ENCODE peak calls at places on chromosome 19, in nine cellular contexts. M is fibroblast of pulmonary artery, W is GM12865, J is foreskin fibroblast, X is kidney epithelial cell, B is transverse colon, R is AG10803, Y is GM06990, Z is gastrocnemius medialis. H is an unnamed sample.

GRCh38 chr19:28577199-28577598 is 635.8 kb downstream of the UQCRFS1 start:
- DNase-seq in M (no peak), X (no peak), B (no peak), R (no peak), J (no peak), Z (no peak), Y (no peak), W (no peak), H (no peak)

GRCh38 chr19:43936219-43936618 is 1.1 kb upstream of the ZNF45 start:
- DNase-seq in Z (no peak), Y (no peak), R (no peak), J (no peak), W (no peak), X (no peak), M (no peak), B (no peak), H (no peak)

GRCh38 chr19:17944301-17944700 is 11.5 kb downstream of the CCDC124 start:
- DNase-seq in R (peak), J (peak), M (peak), Z (no peak), Y (no peak), X (no peak), W (no peak), B (no peak), H (peak)

GRCh38 chr19:55419089-55419488 is 11.5 kb upstream of the UBE2S start:
- DNase-seq in M (no peak), Z (no peak), B (no peak), W (no peak), R (no peak), Y (no peak), X (no peak), J (no peak), H (no peak)

GRCh38 chr19:38319421-38320258 is at the start of gene KCNK6:
- DNase-seq in Z (no peak), Y (peak), M (peak), R (peak), B (peak), W (peak), X (no peak), J (no peak), H (peak)

GRCh38 chr19:1460033-1460995 is 10.4 kb downstream of the APC2 start:
- DNase-seq in M (no peak), Z (no peak), B (no peak), X (no peak), J (no peak), W (no peak), Y (no peak), R (no peak), H (no peak)

GRCh38 chr19:42596391-42597071 is 1.8 kb upstream of the CEACAM8 start:
- DNase-seq in X (no peak), J (no peak), B (peak), W (peak), Z (no peak), M (peak), Y (peak), R (no peak), H (peak)

GRCh38 chr19:32870981-32871451 is 1.4 kb upstream of the SLC7A9 start:
- DNase-seq in X (no peak), M (no peak), Z (no peak), W (no peak), Y (no peak), R (no peak), J (no peak), B (no peak), H (no peak)

GRCh38 chr19:7751157-7751783 is 3.9 kb upstream of the CD209 start:
- DNase-seq in W (peak), R (no peak), Y (peak), X (no peak), M (peak), J (no peak), Z (no peak), B (no peak), H (peak)

GRCh38 chr19:53870485-53870844 is 2.8 kb downstream of the MYADM start:
- DNase-seq in M (no peak), Z (no peak), X (no peak), Y (no peak), J (no peak), W (no peak), B (peak), R (no peak), H (peak)

GRCh38 chr19:1037553-1038115 is 2.3 kb upstream of the ABCA7 start:
- DNase-seq in M (no peak), W (peak), R (no peak), Y (peak), B (peak), Z (no peak), J (no peak), X (no peak), H (no peak)

GRCh38 chr19:7535035-7535992 is at the start of gene PNPLA6:
- DNase-seq in Z (peak), W (peak), Y (peak), M (peak), B (peak), J (peak), R (peak), X (no peak), H (peak)

GRCh38 chr19:16588089-16588823 is 16.0 kb upstream of the SLC35E1 start:
- DNase-seq in X (no peak), R (no peak), B (peak), Y (peak), J (no peak), M (peak), W (peak), Z (peak), H (peak)

GRCh38 chr19:3576696-3577443 is 4.1 kb downstream of the HMG20B start:
- DNase-seq in M (peak), J (peak), X (no peak), W (no peak), R (peak), B (peak), Z (no peak), Y (no peak), H (peak)

GRCh38 chr19:29845576-29846176 is 33.9 kb downstream of the CCNE1 start:
- DNase-seq in R (no peak), B (peak), Z (no peak), W (peak), M (peak), J (peak), Y (no peak), X (no peak), H (peak)

GRCh38 chr19:21321134-21321533 is 8.1 kb downstream of the ZNF708 start:
- DNase-seq in R (no peak), X (no peak), B (no peak), Z (no peak), J (no peak), Y (no peak), M (no peak), W (no peak), H (no peak)

GRCh38 chr19:23283925-23284324 is 33.7 kb upstream of the ZNF724 start:
- DNase-seq in M (peak), W (peak), B (peak), R (peak), Z (no peak), Y (no peak), J (peak), X (no peak), H (peak)

GRCh38 chr19:31979949-31980670 is 365.3 kb upstream of the ZNF507 start:
- DNase-seq in W (no peak), B (no peak), Y (no peak), M (no peak), X (no peak), J (no peak), Z (no peak), R (no peak), H (no peak)

GRCh38 chr19:44876930-44877530 is 14.0 kb upstream of the TOMM40 start:
- DNase-seq in M (no peak), Z (no peak), B (no peak), R (no peak), J (no peak), Y (no peak), X (no peak), W (no peak), H (no peak)

GRCh38 chr19:56504581-56504980 is 3.1 kb upstream of the ZNF471 start:
- DNase-seq in R (no peak), J (peak), B (no peak), W (no peak), X (no peak), Y (no peak), Z (no peak), M (peak), H (peak)

GRCh38 chr19:19504754-19505668 is 10.3 kb downstream of the TSSK6 start:
- DNase-seq in B (no peak), W (no peak), R (no peak), Y (no peak), Z (no peak), M (no peak), J (no peak), X (no peak), H (no peak)

GRCh38 chr19:2798733-2799132 is 13.4 kb downstream of the THOP1 start:
- DNase-seq in W (no peak), Y (no peak), B (no peak), J (no peak), R (no peak), Z (no peak), X (no peak), M (peak), H (no peak)

GRCh38 chr19:29485293-29485692 is 40.5 kb upstream of the VSTM2B start:
- DNase-seq in B (no peak), Y (no peak), J (no peak), M (no peak), W (no peak), Z (no peak), R (no peak), X (no peak), H (no peak)

GRCh38 chr19:6227156-6227940 is 52.4 kb downstream of the MLLT1 start:
- DNase-seq in W (no peak), X (no peak), Y (no peak), B (no peak), J (no peak), R (no peak), Z (no peak), M (no peak), H (no peak)

GRCh38 chr19:42942187-42942789 is 5.3 kb upstream of the PSG7 start:
- DNase-seq in X (no peak), Z (no peak), B (no peak), R (peak), J (no peak), Y (no peak), W (peak), M (peak), H (peak)

GRCh38 chr19:38856813-38857212 is 7.0 kb upstream of the HNRNPL start:
- DNase-seq in Y (no peak), J (no peak), X (no peak), W (no peak), Z (no peak), M (no peak), R (no peak), B (no peak), H (no peak)

GRCh38 chr19:33040994-33041827 is 23.5 kb downstream of the RHPN2 start:
- DNase-seq in W (no peak), M (peak), X (peak), Y (no peak), R (peak), B (peak), J (peak), Z (no peak), H (peak)

DNA sequence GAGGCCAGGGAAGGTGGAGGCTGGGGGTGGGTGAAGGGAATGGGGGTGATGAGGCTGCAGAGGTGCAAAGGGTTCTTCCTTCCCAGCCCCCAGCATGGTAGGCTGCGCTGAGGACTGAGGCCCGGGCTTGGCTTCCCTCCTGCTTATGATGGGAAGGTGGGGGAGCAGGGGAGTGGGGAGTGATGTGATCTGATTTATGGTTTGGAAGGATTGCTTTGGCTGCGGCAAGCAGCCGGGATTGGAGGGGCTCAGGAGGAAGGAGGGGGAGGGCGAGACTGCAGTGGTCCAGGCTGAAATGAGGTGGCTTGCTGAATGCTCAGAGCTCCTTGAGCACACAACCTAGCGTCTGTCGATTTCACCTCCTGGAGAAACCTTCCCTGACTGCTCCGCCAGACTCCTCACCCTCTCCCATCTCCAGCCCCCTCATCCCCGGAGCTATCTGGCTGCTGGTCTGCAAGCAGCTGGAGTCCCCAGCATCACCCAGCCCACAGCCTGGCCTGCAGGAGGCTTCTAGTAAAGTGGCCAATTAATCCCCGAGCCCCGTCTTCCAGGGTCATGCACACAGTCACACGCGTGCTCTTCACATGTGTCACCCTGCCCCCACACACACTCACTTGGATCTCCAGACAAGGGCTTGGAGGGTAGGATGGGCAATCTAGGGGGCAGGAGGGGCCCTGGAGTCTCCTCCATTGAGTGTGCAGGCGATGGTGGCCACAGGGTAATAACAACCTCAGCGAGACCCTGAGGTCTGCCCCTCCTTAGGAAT is 733 bp upstream of the CLEC11A start:
- DNase-seq in X (no peak), B (no peak), Z (no peak), M (no peak), W (no peak), Y (no peak), R (peak), J (no peak), H (no peak)
- H3K4me3 ChIP-seq in X (no peak), B (no peak), Z (no peak), M (peak), W (no peak), Y (no peak), R (peak), J (peak), H (peak)

DNA sequence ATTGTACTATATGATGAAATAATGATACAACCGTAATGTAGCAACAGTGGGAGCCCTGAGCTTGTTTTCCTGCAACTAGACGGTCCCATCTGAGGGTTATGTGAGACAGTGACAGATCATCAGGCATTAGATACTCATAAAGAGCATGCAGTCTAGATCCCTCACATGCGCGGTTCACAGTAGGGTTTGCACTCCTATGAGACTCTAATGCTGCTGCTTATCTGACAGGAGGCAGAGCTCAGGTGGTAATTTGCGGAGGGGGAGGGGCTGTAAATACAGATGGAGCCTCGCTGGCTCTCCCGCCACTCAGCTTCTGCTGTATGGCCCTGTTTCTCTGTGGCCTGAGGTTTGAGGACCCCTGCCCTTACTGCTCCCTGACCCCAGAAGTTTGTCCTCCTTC is 13.7 kb downstream of the EPHX3 start:
- DNase-seq in Y (no peak), M (no peak), X (no peak), J (no peak), B (no peak), Z (no peak), W (no peak), R (no peak), H (no peak)
- TF ChIP-seq CTCF in Y (no peak), M (no peak), X (no peak), J (no peak), B (no peak), Z (no peak), W (no peak), R (no peak), H (no peak)

GRCh38 chr19:49555600-49556411 is 24.6 kb downstream of the NOSIP start:
- DNase-seq in R (peak), B (peak), Z (peak), X (no peak), W (peak), Y (no peak), M (peak), J (no peak), H (peak)
- H3K4me3 ChIP-seq in R (no peak), B (no peak), Z (no peak), X (no peak), W (no peak), Y (no peak), M (no peak), J (no peak), H (no peak)

DNA sequence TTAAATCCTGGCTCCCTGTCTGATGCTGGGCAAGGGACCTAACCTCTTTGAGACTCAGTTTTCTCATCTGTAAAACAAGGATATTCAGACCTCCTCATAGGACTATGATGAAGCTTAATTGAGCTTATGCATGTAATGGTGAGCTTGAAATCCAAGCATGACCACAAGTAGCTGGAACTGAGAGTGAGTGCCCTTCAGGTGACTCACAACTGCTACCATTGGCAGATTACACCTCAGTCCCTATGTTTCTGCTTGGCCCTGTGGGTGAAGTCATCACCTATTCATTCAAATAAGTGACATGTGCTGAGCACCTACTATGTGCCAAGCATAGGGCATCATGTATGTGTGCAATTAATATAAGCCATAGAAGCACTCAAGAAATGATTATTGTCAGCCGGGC is 25.7 kb downstream of the NOVA2 start:
- DNase-seq in J (peak), B (no peak), M (no peak), R (peak), X (peak), W (no peak), Z (no peak), Y (no peak), H (no peak)
- TF ChIP-seq CTCF in J (no peak), B (no peak), M (no peak), R (no peak), X (no peak), W (no peak), Z (no peak), Y (no peak), H (no peak)

GRCh38 chr19:40721936-40722661 is 5.2 kb downstream of the ITPKC start:
- DNase-seq in J (no peak), R (no peak), M (peak), X (no peak), B (no peak), W (no peak), Z (no peak), Y (no peak), H (peak)

GRCh38 chr19:40718774-40719391 is 2.0 kb downstream of the ITPKC start:
- DNase-seq in W (peak), M (peak), X (no peak), Y (peak), B (peak), R (peak), Z (peak), J (peak), H (peak)

GRCh38 chr19:40719414-40719894 is 2.5 kb downstream of the ITPKC start:
- DNase-seq in J (no peak), Y (no peak), W (peak), M (no peak), B (no peak), X (no peak), Z (no peak), R (no peak), H (peak)

GRCh38 chr19:40723661-40724254 is 6.8 kb downstream of the ITPKC start:
- DNase-seq in W (no peak), X (no peak), B (no peak), M (no peak), Y (no peak), R (no peak), J (no peak), Z (no peak), H (no peak)

DNA sequence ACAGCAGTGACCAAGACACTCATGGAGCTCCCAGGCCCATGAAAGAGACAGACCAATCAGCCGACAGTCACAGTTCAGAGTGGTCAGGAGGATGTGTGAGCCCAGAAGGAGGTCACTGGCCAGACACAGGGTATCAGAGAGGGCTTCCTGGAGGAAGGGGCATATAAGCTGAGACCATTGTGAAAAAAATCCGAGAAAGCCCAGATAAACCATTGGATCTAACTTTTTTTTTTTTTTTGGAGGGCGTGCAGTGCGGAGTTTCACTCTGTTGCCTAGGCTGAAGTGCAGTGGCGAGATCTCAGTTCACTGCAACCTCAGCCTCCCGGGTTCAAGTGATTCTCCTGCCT is 4.2 kb downstream of the ITPKC start:
- DNase-seq in J (no peak), W (no peak), Z (no peak), B (no peak), R (no peak), M (no peak), X (no peak), Y (no peak), H (peak)
- H3K4me3 ChIP-seq in J (peak), W (no peak), Z (peak), B (no peak), R (peak), M (peak), X (no peak), Y (no peak), H (peak)

H was measured in fibroblast of villous mesenchyme.